ENCODE peak calls at places on chromosomes 1 and 21, in six cellular contexts. T, Z, X, P, N and E are unnamed samples.
A peak's percentile ranks its signal among the peaks of the same experiment; 100 is the strongest.

GRCh38 chr21:41634858-41635257 is 126.9 kb upstream of the TMPRSS2 start:
- DNase-seq in T (no peak), Z (no peak), X (no peak), P (no peak), N (no peak), E (no peak)

GRCh38 chr21:45920824-45921600 is 60.6 kb upstream of the COL6A1 start:
- DNase-seq in T (no peak), Z (no peak), X (no peak), P (no peak), N (no peak), E (no peak)

GRCh38 chr1:61254629-61255323 is 172.4 kb downstream of the NFIA start:
- DNase-seq in T (no peak), Z (no peak), X (no peak), P (peak; percentile 16), N (no peak), E (no peak)

GRCh38 chr1:71047635-71048607 is at the start of gene PTGER3:
- DNase-seq in T (peak; percentile 56), Z (no peak), X (peak; percentile 68), P (peak; percentile 40), N (no peak), E (no peak)

GRCh38 chr1:77313491-77313890 is 31.7 kb downstream of the AK5 start:
- DNase-seq in T (no peak), Z (no peak), X (no peak), P (no peak), N (peak; percentile 3), E (no peak)

GRCh38 chr1:164369698-164370365 is 189.2 kb upstream of the PBX1 start:
- DNase-seq in T (no peak), Z (peak; percentile 18), X (no peak), P (no peak), N (no peak), E (no peak)

GRCh38 chr21:45269861-45270260 is 17.8 kb downstream of the POFUT2 start:
- DNase-seq in T (peak; percentile 18), Z (no peak), X (no peak), P (no peak), N (no peak), E (no peak)

GRCh38 chr1:39145651-39145970 is 58.9 kb upstream of the MACF1 start:
- DNase-seq in T (no peak), Z (no peak), X (no peak), P (no peak), N (no peak), E (no peak)

GRCh38 chr1:228064741-228065542 is 17.6 kb upstream of the ARF1 start:
- DNase-seq in T (no peak), Z (no peak), X (peak; percentile 42), P (no peak), N (no peak), E (no peak)

GRCh38 chr1:41394918-41395598 is 33.8 kb downstream of the FOXO6 start:
- DNase-seq in T (no peak), Z (no peak), X (no peak), P (no peak), N (no peak), E (no peak)

GRCh38 chr1:153968000-153968363 is 280 bp downstream of the CREB3L4 start:
- DNase-seq in T (peak; percentile 69), Z (no peak), X (peak; percentile 66), P (peak; percentile 89), N (no peak), E (no peak)

GRCh38 chr1:9612162-9612845 is 23.6 kb downstream of the TMEM201 start:
- DNase-seq in T (no peak), Z (no peak), X (no peak), P (no peak), N (no peak), E (no peak)

GRCh38 chr1:43272161-43272560 is 2.4 kb downstream of the TMEM125 start:
- DNase-seq in T (peak; percentile 25), Z (no peak), X (no peak), P (no peak), N (no peak), E (no peak)

GRCh38 chr1:79364896-79365295 is 358.4 kb upstream of the ADGRL4 start:
- DNase-seq in T (no peak), Z (no peak), X (no peak), P (no peak), N (no peak), E (no peak)

GRCh38 chr1:241118049-241118448 is 239.0 kb downstream of the RGS7 start:
- DNase-seq in T (no peak), Z (no peak), X (no peak), P (no peak), N (no peak), E (no peak)

GRCh38 chr1:229027622-229028182 is 243.2 kb upstream of the RAB4A start:
- DNase-seq in T (peak; percentile 61), Z (peak; percentile 4), X (no peak), P (no peak), N (no peak), E (no peak)

GRCh38 chr1:43530483-43531452 is at the start of gene PTPRF:
- DNase-seq in T (peak; percentile 88), Z (no peak), X (no peak), P (peak; percentile 77), N (peak; percentile 63), E (no peak)

GRCh38 chr1:156697481-156697880 is 7.9 kb downstream of the CRABP2 start:
- DNase-seq in T (no peak), Z (no peak), X (no peak), P (no peak), N (no peak), E (no peak)

GRCh38 chr1:156693858-156694562 is 11.4 kb downstream of the CRABP2 start:
- DNase-seq in T (no peak), Z (no peak), X (no peak), P (no peak), N (no peak), E (no peak)

GRCh38 chr1:156694563-156694962 is 10.8 kb downstream of the CRABP2 start:
- DNase-seq in T (no peak), Z (no peak), X (no peak), P (no peak), N (no peak), E (no peak)

GRCh38 chr1:156698995-156699394 is 6.4 kb downstream of the CRABP2 start:
- DNase-seq in T (no peak), Z (no peak), X (no peak), P (no peak), N (no peak), E (no peak)

GRCh38 chr1:156696755-156697154 is 8.6 kb downstream of the CRABP2 start:
- DNase-seq in T (no peak), Z (no peak), X (no peak), P (no peak), N (no peak), E (no peak)
- TF ChIP-seq CTCF in T (no peak), Z (no peak), X (no peak), P (no peak), N (no peak), E (no peak)

GRCh38 chr1:244383278-244383884 is 68.3 kb downstream of the ADSS2 start:
- DNase-seq in T (no peak), Z (no peak), X (no peak), P (no peak), N (no peak), E (no peak)
- TF ChIP-seq CTCF in T (no peak), Z (no peak), X (no peak), P (no peak), N (no peak), E (no peak)

DNA sequence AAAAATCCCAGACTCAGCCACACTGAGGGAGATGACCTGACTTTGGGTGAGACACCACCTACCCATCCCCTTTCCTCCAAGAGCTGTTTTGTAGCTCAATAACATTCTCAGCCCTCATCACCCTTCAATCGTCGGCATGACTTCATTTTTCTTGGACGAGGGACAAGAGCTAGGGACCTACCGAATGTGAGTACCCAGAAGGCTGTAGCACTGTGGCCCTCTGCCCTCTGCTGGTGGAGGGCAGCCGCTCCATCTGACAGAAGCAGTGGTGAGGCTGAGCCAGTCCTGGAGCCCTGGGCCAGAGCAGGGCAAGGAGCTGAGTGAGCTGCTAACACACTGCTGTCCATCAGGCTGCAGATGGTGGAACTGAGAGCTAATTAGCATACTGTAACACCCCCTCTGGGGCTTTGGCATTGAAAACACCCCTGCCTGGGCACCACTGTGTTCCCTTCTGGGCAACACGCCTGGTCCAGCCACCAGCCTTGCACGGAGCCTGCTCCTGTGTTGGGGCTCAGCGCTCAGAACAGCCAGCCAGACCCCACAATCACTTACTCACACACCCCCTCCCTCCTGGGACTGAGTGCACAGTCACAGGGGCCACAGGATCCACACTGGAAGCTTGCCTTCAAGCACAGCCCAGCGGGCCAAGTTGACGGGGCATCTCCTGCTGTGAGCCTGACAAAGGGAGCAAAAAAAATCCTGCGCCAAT is 18.3 kb upstream of the ALPL start:
- DNase-seq in T (no peak), Z (peak; percentile 52), X (no peak), P (no peak), N (peak; percentile 55), E (no peak)
- TF ChIP-seq CTCF in T (no peak), Z (peak; percentile 91), X (peak; percentile 11), P (no peak), N (peak; percentile 41), E (peak; percentile 77)

GRCh38 chr1:210360852-210361477 is 32.3 kb downstream of the HHAT start:
- DNase-seq in T (no peak), Z (no peak), X (no peak), P (no peak), N (peak; percentile 71), E (no peak)
- TF ChIP-seq CTCF in T (peak; percentile 45), Z (peak; percentile 80), X (peak; percentile 27), P (peak; percentile 75), N (peak; percentile 74), E (peak; percentile 79)

GRCh38 chr1:201020040-201020591 is 3.4 kb downstream of the KIF21B start:
- DNase-seq in T (no peak), Z (no peak), X (no peak), P (no peak), N (no peak), E (no peak)

GRCh38 chr1:201019321-201019977 is 4.1 kb downstream of the KIF21B start:
- DNase-seq in T (no peak), Z (no peak), X (peak; percentile 68), P (no peak), N (peak; percentile 60), E (no peak)

GRCh38 chr1:201022178-201022823 is 1.2 kb downstream of the KIF21B start:
- DNase-seq in T (no peak), Z (no peak), X (no peak), P (no peak), N (no peak), E (no peak)

GRCh38 chr1:201021333-201022177 is 2.0 kb downstream of the KIF21B start:
- DNase-seq in T (no peak), Z (no peak), X (no peak), P (no peak), N (no peak), E (no peak)

GRCh38 chr1:201020647-201021332 is 2.7 kb downstream of the KIF21B start:
- DNase-seq in T (no peak), Z (no peak), X (no peak), P (no peak), N (peak; percentile 78), E (no peak)
- TF ChIP-seq CTCF in T (no peak), Z (peak; percentile 25), X (no peak), P (no peak), N (peak; percentile 18), E (no peak)